ENCODE peak calls at places on chromosome 22, in eight cellular contexts. F is C1 segment of cervical spinal cord; C is activated gamma-delta T cell treated with anti-CD3 and anti-CD28 coated beads, Interleukin-2, amount 50 U/mL, for 16 hours; Z is NCI-H1092; I is lung microvascular endothelial cell; T is NAMALWA; E is PC-9; Y is effector CD4-positive, alpha-beta T cell. H is an unnamed sample.

GRCh38 chr22:50015451-50016307 is 3.1 kb upstream of the IL17REL start:
- DNase-seq in I (no peak), F (no peak), Z (no peak), E (no peak), C (no peak), T (no peak), Y (no peak), H (no peak)

GRCh38 chr22:22380098-22381030 is 128.2 kb downstream of the ZNF280B start:
- DNase-seq in I (no peak), C (no peak), Z (peak), F (no peak), E (no peak), T (peak), Y (no peak), H (peak)

GRCh38 chr22:46573781-46574437 is 36.5 kb upstream of the CELSR1 start:
- DNase-seq in T (no peak), Y (no peak), E (no peak), I (no peak), C (no peak), F (no peak), Z (no peak), H (no peak)

GRCh38 chr22:22235564-22235963 is 9.0 kb upstream of the VPREB1 start:
- DNase-seq in C (peak), Z (no peak), Y (peak), F (peak), E (no peak), T (no peak), I (peak), H (no peak)

GRCh38 chr22:47392054-47392347 is 629.6 kb downstream of the TBC1D22A start:
- DNase-seq in E (no peak), I (no peak), F (no peak), Y (no peak), C (no peak), Z (no peak), T (no peak), H (no peak)

GRCh38 chr22:32311551-32312071 is 46.1 kb upstream of the RFPL3 start:
- DNase-seq in C (no peak), Z (no peak), I (no peak), T (no peak), F (no peak), E (no peak), Y (no peak), H (no peak)

GRCh38 chr22:38177926-38178604 is 3.6 kb downstream of the PLA2G6 start:
- DNase-seq in C (no peak), Z (no peak), E (peak), I (peak), T (no peak), Y (no peak), F (peak), H (no peak)

GRCh38 chr22:50316114-50317065 is 8.9 kb upstream of the PLXNB2 start:
- DNase-seq in C (no peak), Z (no peak), I (no peak), Y (no peak), E (no peak), F (no peak), T (no peak), H (no peak)

GRCh38 chr22:26474687-26475086 is 8.9 kb downstream of the HPS4 start:
- DNase-seq in T (no peak), I (peak), E (no peak), Z (no peak), F (no peak), Y (no peak), C (no peak), H (no peak)

GRCh38 chr22:48403521-48403921 is 1424.2 kb downstream of the BRD1 start:
- DNase-seq in E (no peak), I (no peak), Z (no peak), T (no peak), C (no peak), F (no peak), Y (no peak), H (no peak)

GRCh38 chr22:40325315-40325714 is 21.0 kb upstream of the ADSL start:
- DNase-seq in Z (no peak), C (peak), E (no peak), T (no peak), F (no peak), Y (peak), I (no peak), H (no peak)